ENCODE peak calls at places on chromosome 1, in four cellular contexts. Y, L, D and O are unnamed samples.

GRCh38 chr1:59526240-59526639 is 229.3 kb downstream of the FGGY start:
- DNase-seq in Y (no peak), L (no peak), D (no peak), O (peak)

GRCh38 chr1:204384636-204385354 is 25.1 kb upstream of the PLEKHA6 start:
- DNase-seq in Y (peak), L (no peak), D (no peak), O (peak)

GRCh38 chr1:153032073-153032472 is 1.1 kb downstream of the SPRR1B start:
- DNase-seq in Y (no peak), L (no peak), D (no peak), O (no peak)

GRCh38 chr1:7223334-7224080 is 438.3 kb downstream of the CAMTA1 start:
- DNase-seq in Y (no peak), L (no peak), D (no peak), O (peak)

GRCh38 chr1:164602142-164602429 is 43.1 kb downstream of the PBX1 start:
- DNase-seq in Y (no peak), L (no peak), D (no peak), O (no peak)

GRCh38 chr1:103180660-103181059 is 72.3 kb upstream of the COL11A1 start:
- DNase-seq in Y (no peak), L (no peak), D (no peak), O (peak)

GRCh38 chr1:76073471-76073870 is 1.1 kb upstream of the ST6GALNAC3 start:
- DNase-seq in Y (no peak), L (no peak), D (no peak), O (peak)

GRCh38 chr1:37058424-37058988 is 24.2 kb upstream of the GRIK3 start:
- DNase-seq in Y (no peak), L (no peak), D (no peak), O (no peak)

GRCh38 chr1:118154220-118154619 is 30.8 kb downstream of the SPAG17 start:
- DNase-seq in Y (no peak), L (no peak), D (peak), O (peak)

GRCh38 chr1:48402619-48403018 is 69.4 kb downstream of the SPATA6 start:
- DNase-seq in Y (no peak), L (no peak), D (no peak), O (no peak)

GRCh38 chr1:44084998-44085675 is 33.5 kb upstream of the KLF17 start:
- DNase-seq in Y (peak), L (no peak), D (no peak), O (peak)

GRCh38 chr1:31936278-31936965 is 1.7 kb downstream of the PTP4A2 start:
- DNase-seq in Y (no peak), L (no peak), D (no peak), O (peak)

GRCh38 chr1:197683895-197684553 is 91.3 kb downstream of the DENND1B start:
- DNase-seq in Y (no peak), L (no peak), D (no peak), O (no peak)

GRCh38 chr1:31621872-31622730 is 4.6 kb downstream of the HCRTR1 start:
- DNase-seq in Y (no peak), L (no peak), D (no peak), O (no peak)

GRCh38 chr1:93623875-93624274 is 57.8 kb downstream of the BCAR3 start:
- DNase-seq in Y (peak), L (no peak), D (no peak), O (peak)

GRCh38 chr1:15736035-15736665 is at the start of gene SLC25A34:
- DNase-seq in Y (no peak), L (no peak), D (no peak), O (no peak)

DNA sequence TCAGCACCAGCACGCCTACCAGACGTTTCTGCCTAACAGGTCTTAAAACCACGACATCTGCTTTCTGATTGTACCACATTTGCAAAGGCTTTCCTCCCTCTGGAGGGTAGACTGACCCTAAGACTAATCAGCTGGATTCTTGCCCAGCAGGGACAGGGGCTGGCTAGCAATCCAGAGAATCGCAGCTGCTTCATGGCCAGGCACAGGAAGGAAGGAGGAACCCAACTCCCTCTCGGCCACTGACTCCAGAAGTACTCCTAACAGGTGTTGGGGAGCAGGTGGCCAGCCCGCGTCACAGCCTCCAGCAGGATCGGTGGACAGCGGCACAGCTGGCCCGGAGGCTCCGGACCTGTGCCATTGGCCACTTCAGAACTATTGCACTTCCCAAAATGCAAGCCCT is 180.8 kb downstream of the NPHP4 start:
- DNase-seq in Y (no peak), L (no peak), D (no peak), O (no peak)
- TF ChIP-seq FOS in Y (no peak), L (no peak), D (no peak), O (no peak)

GRCh38 chr1:151131832-151132675 is 14.4 kb downstream of the SEMA6C start:
- DNase-seq in Y (no peak), L (no peak), D (no peak), O (no peak)

GRCh38 chr1:151133339-151133761 is 13.1 kb downstream of the SEMA6C start:
- DNase-seq in Y (no peak), L (peak), D (no peak), O (peak)

GRCh38 chr1:151134396-151134795 is 12.0 kb downstream of the SEMA6C start:
- DNase-seq in Y (no peak), L (no peak), D (no peak), O (no peak)

GRCh38 chr1:151130837-151131586 is 15.4 kb downstream of the SEMA6C start:
- DNase-seq in Y (peak), L (peak), D (peak), O (peak)

DNA sequence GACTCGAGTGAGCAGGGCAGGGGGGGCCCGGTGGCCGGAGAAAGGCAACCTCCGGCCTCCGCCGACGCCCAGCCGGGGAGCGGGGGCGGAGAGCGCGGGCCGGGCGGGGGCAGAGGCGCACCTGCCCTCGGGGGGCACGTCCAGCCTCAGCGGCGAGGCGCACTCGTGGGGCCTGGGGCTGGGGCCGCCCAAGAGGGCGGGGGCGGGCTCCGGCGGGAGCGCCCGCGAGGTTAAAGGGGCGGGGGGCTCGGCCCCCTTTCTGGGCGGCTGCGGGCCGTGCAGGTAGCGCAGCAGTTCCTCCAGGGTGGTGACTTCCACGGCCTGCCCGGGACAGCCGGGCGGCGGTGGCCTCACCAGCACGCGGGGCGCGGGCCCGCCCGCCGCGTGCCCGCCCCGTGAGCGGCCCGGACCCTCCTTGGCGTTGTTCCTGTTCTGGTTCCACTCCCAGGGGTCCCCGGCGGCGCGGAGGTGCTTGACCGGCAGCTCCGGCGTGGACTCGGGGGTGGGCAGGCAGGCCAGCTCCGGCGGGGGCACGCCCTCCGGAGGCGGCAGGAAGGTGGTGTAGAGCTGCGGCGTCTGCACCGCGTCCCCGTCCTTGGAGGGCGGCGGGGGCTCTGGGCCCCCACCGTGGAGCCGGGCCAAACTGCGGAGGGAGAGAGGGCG is 13.6 kb downstream of the SEMA6C start:
- DNase-seq in Y (no peak), L (peak), D (no peak), O (no peak)
- H3K4me3 ChIP-seq in Y (no peak), L (no peak), D (no peak), O (no peak)

GRCh38 chr1:66435541-66435940 is 98.4 kb upstream of the SGIP1 start:
- DNase-seq in Y (no peak), L (no peak), D (no peak), O (no peak)
- TF ChIP-seq FOS in Y (no peak), L (no peak), D (no peak), O (no peak)

GRCh38 chr1:247269075-247269580 is 13.3 kb downstream of the VN1R5 start:
- DNase-seq in Y (no peak), L (no peak), D (no peak), O (no peak)
- H3K4me3 ChIP-seq in Y (no peak), L (no peak), D (no peak), O (no peak)